ENCODE peak calls at places on chromosomes 4 and X, in four cellular contexts. K is HFFc6, T is non-pigmented ciliary epithelial cell, P is EH. R is an unnamed sample.

GRCh38 chr4:158810487-158811215 is 41.8 kb downstream of the FNIP2 start:
- DNase-seq in K (peak; percentile 99), T (peak; percentile 98), P (peak; percentile 99), R (no peak)

GRCh38 chrX:47170861-47171692 is 22.6 kb upstream of the UBA1 start:
- DNase-seq in K (no peak), T (no peak), P (no peak), R (no peak)

GRCh38 chr4:168659971-168660465 is 163.2 kb downstream of the PALLD start:
- DNase-seq in K (no peak), T (no peak), P (no peak), R (no peak)

GRCh38 chrX:87489071-87489470 is 28.5 kb upstream of the KLHL4 start:
- DNase-seq in K (no peak), T (no peak), P (no peak), R (no peak)

GRCh38 chr4:82201303-82201702 is 172.5 kb downstream of the HNRNPD start:
- DNase-seq in K (no peak), T (peak; percentile 45), P (peak; percentile 5), R (no peak)

GRCh38 chrX:135556055-135556454 is 35.6 kb downstream of the INTS6L start:
- DNase-seq in K (no peak), T (no peak), P (no peak), R (no peak)

GRCh38 chrX:123849096-123849495 is 10.8 kb upstream of the XIAP start:
- DNase-seq in K (no peak), T (no peak), P (no peak), R (no peak)

GRCh38 chr4:172698256-172698655 is 470.4 kb upstream of the GALNT7 start:
- DNase-seq in K (no peak), T (no peak), P (no peak), R (no peak)

GRCh38 chr4:138409670-138410069 is 167.5 kb upstream of the SLC7A11 start:
- DNase-seq in K (no peak), T (no peak), P (no peak), R (no peak)

GRCh38 chr4:118280501-118281218 is 72.1 kb downstream of the PRSS12 start:
- DNase-seq in K (peak; percentile 56), T (no peak), P (peak; percentile 81), R (peak; percentile 89)

GRCh38 chr4:117001077-117001476 is 84.3 kb downstream of the TRAM1L1 start:
- DNase-seq in K (no peak), T (no peak), P (no peak), R (no peak)

GRCh38 chr4:122803788-122804208 is 22.8 kb upstream of the FGF2 start:
- DNase-seq in K (no peak), T (no peak), P (no peak), R (no peak)

GRCh38 chr4:27094785-27095184 is 234.1 kb downstream of the STIM2 start:
- DNase-seq in K (no peak), T (no peak), P (peak; percentile 9), R (no peak)

GRCh38 chrX:143873343-143873742 is 10.5 kb upstream of the UBE2NL start:
- DNase-seq in K (peak; percentile 16), T (no peak), P (peak; percentile 16), R (no peak)

GRCh38 chrX:150255441-150256296 is 107.4 kb upstream of the MAMLD1 start:
- DNase-seq in K (no peak), T (no peak), P (no peak), R (no peak)

GRCh38 chr4:156778093-156778492 is 193.5 kb downstream of the PDGFC start:
- DNase-seq in K (peak; percentile 30), T (no peak), P (peak; percentile 43), R (no peak)

GRCh38 chr4:122104184-122104583 is 47.9 kb upstream of the BLTP1 start:
- DNase-seq in K (no peak), T (no peak), P (no peak), R (no peak)

GRCh38 chr4:41541697-41542096 is 3.7 kb downstream of the LIMCH1 start:
- DNase-seq in K (no peak), T (no peak), P (peak; percentile 48), R (peak; percentile 42)

GRCh38 chrX:107628662-107629532 is 587 bp downstream of the PRPS1 start:
- DNase-seq in K (peak; percentile 23), T (no peak), P (peak; percentile 39), R (peak; percentile 64)

GRCh38 chrX:23819385-23820234 is 36.6 kb downstream of the SAT1 start:
- DNase-seq in K (no peak), T (no peak), P (peak; percentile 34), R (no peak)

GRCh38 chrX:18640686-18641085 is 31.2 kb downstream of the RS1 start:
- DNase-seq in K (no peak), T (no peak), P (peak; percentile 11), R (no peak)

GRCh38 chr4:23754688-23755087 is 135.2 kb downstream of the PPARGC1A start:
- DNase-seq in K (no peak), T (no peak), P (no peak), R (no peak)

GRCh38 chrX:40816906-40817305 is 81.6 kb upstream of the MED14 start:
- DNase-seq in K (no peak), T (no peak), P (no peak), R (no peak)

GRCh38 chr4:141077611-141078225 is 55.6 kb downstream of the RNF150 start:
- DNase-seq in K (no peak), T (no peak), P (no peak), R (peak; percentile 78)